ENCODE peak calls at places on chromosomes 2 and 18, in seven cellular contexts. A, C, Z, F, Q, P and K are unnamed samples.

GRCh38 chr2:26033270-26033768 is 565 bp upstream of the RAB10 start:
- DNase-seq in C (peak), A (peak), F (peak), Z (peak), Q (peak), P (peak), K (no peak)

GRCh38 chr2:181165199-181165868 is 184.9 kb downstream of the UBE2E3 start:
- DNase-seq in F (no peak), C (no peak), Q (no peak), Z (no peak), A (no peak), P (no peak), K (no peak)

GRCh38 chr18:79525556-79526467 is 130.1 kb downstream of the NFATC1 start:
- DNase-seq in P (peak), Z (no peak), Q (peak), F (no peak), A (peak), C (peak), K (no peak)

GRCh38 chr2:236211281-236211680 is 43.1 kb upstream of the GBX2 start:
- DNase-seq in A (no peak), C (no peak), F (no peak), P (no peak), Z (no peak), Q (peak), K (no peak)

GRCh38 chr2:85594715-85595377 is 699 bp upstream of the RNF181 start:
- DNase-seq in Q (no peak), Z (no peak), F (no peak), A (no peak), C (no peak), P (no peak), K (no peak)

GRCh38 chr2:186135697-186136096 is 350.4 kb upstream of the ZC3H15 start:
- DNase-seq in C (peak), A (peak), Z (no peak), Q (no peak), P (no peak), F (no peak), K (no peak)

GRCh38 chr18:28039078-28039477 is 137.9 kb downstream of the CDH2 start:
- DNase-seq in Z (no peak), F (no peak), P (no peak), Q (no peak), C (no peak), A (peak), K (no peak)

GRCh38 chr2:40797115-40797514 is 345.2 kb upstream of the SLC8A1 start:
- DNase-seq in Z (no peak), F (no peak), P (no peak), Q (no peak), A (peak), C (peak), K (peak)

GRCh38 chr2:84971799-84972790 is 1.1 kb downstream of the KCMF1 start:
- DNase-seq in A (peak), P (peak), F (no peak), Z (peak), Q (peak), C (peak), K (no peak)

GRCh38 chr18:47725656-47726055 is 204.8 kb downstream of the SMAD2 start:
- DNase-seq in F (no peak), C (no peak), A (no peak), Q (peak), Z (no peak), P (peak), K (no peak)

GRCh38 chr2:172105715-172106124 is 3.0 kb upstream of the DLX2 start:
- DNase-seq in F (no peak), C (no peak), Z (no peak), P (no peak), A (no peak), Q (no peak), K (no peak)

GRCh38 chr2:16215892-16216554 is 275.7 kb downstream of the MYCN start:
- DNase-seq in P (no peak), C (no peak), F (no peak), Q (peak), A (no peak), Z (no peak), K (no peak)

GRCh38 chr2:57617327-57617726 is 429.3 kb upstream of the VRK2 start:
- DNase-seq in Z (no peak), F (no peak), A (no peak), C (no peak), Q (no peak), P (no peak), K (no peak)

GRCh38 chr2:58535994-58536393 is 294.9 kb upstream of the FANCL start:
- DNase-seq in F (no peak), Z (peak), Q (no peak), A (no peak), P (no peak), C (no peak), K (no peak)

GRCh38 chr2:74549685-74549971 is 4.1 kb downstream of the LOXL3 start:
- DNase-seq in F (no peak), P (no peak), Z (no peak), A (no peak), C (no peak), Q (no peak), K (no peak)

GRCh38 chr18:74291771-74292540 is at the start of gene CYB5A:
- DNase-seq in P (peak), Q (peak), C (peak), A (peak), F (peak), Z (peak), K (peak)

GRCh38 chr2:225428360-225428759 is 28.9 kb downstream of the NYAP2 start:
- DNase-seq in Q (no peak), F (no peak), P (no peak), Z (no peak), A (no peak), C (no peak), K (no peak)

GRCh38 chr2:225431387-225431786 is 31.9 kb downstream of the NYAP2 start:
- DNase-seq in Z (no peak), P (no peak), F (no peak), Q (no peak), C (no peak), A (no peak), K (no peak)

GRCh38 chr2:225434014-225434413 is 34.5 kb downstream of the NYAP2 start:
- DNase-seq in F (no peak), Z (peak), A (no peak), Q (no peak), C (no peak), P (no peak), K (no peak)

DNA sequence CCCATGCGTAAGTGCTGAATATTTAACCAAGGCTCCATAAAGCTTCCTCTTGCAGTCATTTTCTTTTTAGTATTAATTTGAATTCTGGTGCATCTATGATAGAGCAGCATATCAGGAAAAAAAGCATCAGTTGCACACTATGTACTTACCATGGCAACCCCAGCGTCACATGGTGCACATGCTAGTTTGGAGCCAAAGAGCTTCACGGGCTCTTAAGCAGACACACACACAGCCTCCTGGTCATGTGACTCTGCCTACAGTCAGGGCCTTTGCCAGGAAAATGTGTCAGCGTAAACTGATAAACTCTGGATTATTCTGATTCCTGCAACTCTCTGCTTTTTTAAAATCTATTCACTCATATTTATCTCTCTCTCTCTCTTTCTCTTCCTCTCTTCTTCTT is 30.2 kb downstream of the NYAP2 start:
- DNase-seq in Z (peak), Q (no peak), C (peak), F (no peak), A (no peak), P (peak), K (peak)
- TF ChIP-seq CTCF in Z (no peak), Q (no peak), C (no peak), F (no peak), A (no peak), P (no peak), K (no peak)

GRCh38 chr2:65053199-65053598 is 3.0 kb upstream of the CEP68 start:
- DNase-seq in F (no peak), A (no peak), P (no peak), C (no peak), Q (no peak), Z (no peak), K (no peak)
- H3K4me3 ChIP-seq in F (no peak), A (no peak), P (no peak), C (no peak), Q (no peak), Z (no peak), K (no peak)

GRCh38 chr2:230866704-230867561 is 2.2 kb downstream of the ITM2C start:
- DNase-seq in P (peak), C (peak), F (no peak), Q (no peak), A (peak), Z (no peak), K (no peak)
- TF ChIP-seq CTCF in P (no peak), C (no peak), F (no peak), Q (no peak), A (no peak), Z (no peak), K (no peak)

DNA sequence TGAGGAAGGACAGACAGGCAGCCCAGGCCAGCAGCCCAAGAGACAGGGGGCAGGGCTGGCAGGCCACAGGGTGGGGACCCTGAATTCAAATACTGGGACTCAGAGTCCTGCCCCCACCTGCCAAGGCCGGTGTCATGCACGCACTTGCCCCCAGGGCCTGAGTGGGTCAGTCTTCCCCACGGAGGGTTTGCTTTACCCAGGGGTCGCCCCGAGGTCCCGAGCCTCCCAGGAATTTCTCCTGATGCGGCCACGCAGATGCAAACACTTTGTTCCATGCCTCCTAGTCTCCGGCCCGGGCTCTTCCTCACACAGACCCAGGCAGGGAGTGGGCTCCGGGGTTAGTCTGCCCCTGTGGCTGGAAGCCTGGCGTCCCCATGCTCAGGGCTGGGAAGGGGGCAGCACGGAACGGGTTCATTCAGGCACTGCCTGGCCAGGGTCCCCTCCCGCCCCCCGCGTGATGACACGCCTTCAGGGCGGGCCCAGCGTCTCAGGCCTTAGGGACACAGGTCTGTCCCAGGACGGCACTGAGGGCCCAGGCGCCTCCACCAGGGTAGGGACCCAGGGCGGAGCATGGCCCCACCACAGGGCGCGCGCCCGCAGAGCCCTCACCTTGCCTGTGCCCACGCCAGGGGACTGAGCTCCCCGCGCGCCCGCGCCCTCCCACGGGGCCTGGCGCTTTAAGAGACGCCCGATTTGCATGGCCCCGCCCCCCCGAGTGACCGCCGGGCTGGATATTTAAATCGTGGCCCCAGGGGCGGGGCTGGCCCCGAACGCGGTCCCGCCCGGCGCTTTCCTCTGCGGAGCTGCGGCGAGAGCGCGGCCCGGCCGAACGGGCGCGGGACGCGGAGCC is at the start of gene SNED1:
- DNase-seq in Z (peak), P (peak), F (peak), C (peak), A (peak), Q (peak), K (no peak)
- H3K4me3 ChIP-seq in Z (peak), P (peak), F (peak), C (peak), A (peak), Q (peak), K (peak)

DNA sequence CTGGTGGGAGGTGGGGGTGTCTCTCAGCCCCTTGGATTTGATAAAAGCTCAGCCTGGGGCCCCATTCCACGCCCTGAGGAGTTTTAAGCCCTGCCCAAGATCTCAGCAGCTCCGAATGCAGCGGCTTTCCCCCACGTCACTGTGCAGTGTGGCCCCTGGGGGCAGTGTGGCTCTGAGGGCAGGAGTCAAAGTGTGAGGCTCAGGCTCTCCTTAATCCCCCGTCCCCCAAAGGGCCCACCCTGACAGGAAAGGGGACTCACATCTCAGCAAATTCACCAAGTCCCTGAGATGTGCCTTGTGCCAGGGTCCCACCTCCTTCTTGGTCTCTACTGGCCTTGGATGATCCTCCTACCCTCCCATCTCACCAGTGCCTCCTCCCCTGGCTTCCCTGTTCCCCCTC is 25.2 kb downstream of the NPPC start:
- DNase-seq in F (no peak), Z (no peak), A (no peak), C (no peak), Q (peak), P (no peak), K (no peak)
- TF ChIP-seq CTCF in F (no peak), Z (no peak), A (no peak), C (no peak), Q (no peak), P (no peak), K (no peak)

GRCh38 chr2:54557211-54557600 is 101.1 kb downstream of the SPTBN1 start:
- DNase-seq in Z (no peak), P (no peak), F (no peak), C (no peak), A (no peak), Q (no peak), K (no peak)
- H3K4me3 ChIP-seq in Z (peak), P (peak), F (peak), C (no peak), A (peak), Q (no peak), K (peak)

GRCh38 chr2:153787612-153788011 is 84.1 kb upstream of the GALNT13 start:
- DNase-seq in P (no peak), Z (no peak), A (no peak), C (no peak), Q (no peak), F (no peak), K (no peak)
- TF ChIP-seq CTCF in P (no peak), Z (no peak), A (no peak), C (no peak), Q (no peak), F (peak), K (no peak)